ENCODE peak calls at places on chromosomes 13 and 19, in four cellular contexts. G is HCT116, R is H1, X is K562. W is an unnamed sample.

GRCh38 chr19:34217952-34218817 is 36.2 kb upstream of the GARRE1 start:
- DNase-seq in G (no peak), R (no peak), X (peak), W (no peak)

GRCh38 chr13:82822935-82823334 is 1059.3 kb downstream of the SLITRK1 start:
- DNase-seq in G (no peak), R (no peak), X (no peak), W (no peak)

GRCh38 chr19:1956868-1957492 is 16.0 kb downstream of the CSNK1G2 start:
- DNase-seq in G (no peak), R (no peak), X (no peak), W (no peak)

GRCh38 chr13:112934075-112934474 is 34.9 kb upstream of the MCF2L start:
- DNase-seq in G (no peak), R (no peak), X (no peak), W (no peak)

GRCh38 chr13:63010072-63010658 is 1594.5 kb upstream of the PCDH20 start:
- DNase-seq in G (no peak), R (no peak), X (no peak), W (no peak)

GRCh38 chr19:38317104-38317612 is 1.4 kb upstream of the YIF1B start:
- DNase-seq in G (no peak), R (no peak), X (peak), W (no peak)

GRCh38 chr13:32902898-32903297 is 113.3 kb upstream of the KL start:
- DNase-seq in G (no peak), R (no peak), X (no peak), W (peak)

GRCh38 chr19:19530423-19530804 is 1.7 kb downstream of the YJEFN3 start:
- DNase-seq in G (no peak), R (no peak), X (no peak), W (no peak)

GRCh38 chr13:20492641-20493040 is 33.0 kb downstream of the CRYL1 start:
- DNase-seq in G (peak), R (no peak), X (peak), W (peak)

GRCh38 chr19:36152061-36152885 is at the start of gene COX7A1:
- DNase-seq in G (no peak), R (no peak), X (no peak), W (no peak)

GRCh38 chr19:18023596-18024212 is 15.7 kb downstream of the ARRDC2 start:
- DNase-seq in G (no peak), R (no peak), X (no peak), W (no peak)

GRCh38 chr13:33611016-33611805 is 206.7 kb upstream of the RFC3 start:
- DNase-seq in G (no peak), R (no peak), X (no peak), W (no peak)

GRCh38 chr19:17424743-17425365 is 5.0 kb downstream of the MVB12A start:
- DNase-seq in G (no peak), R (no peak), X (peak), W (no peak)

DNA sequence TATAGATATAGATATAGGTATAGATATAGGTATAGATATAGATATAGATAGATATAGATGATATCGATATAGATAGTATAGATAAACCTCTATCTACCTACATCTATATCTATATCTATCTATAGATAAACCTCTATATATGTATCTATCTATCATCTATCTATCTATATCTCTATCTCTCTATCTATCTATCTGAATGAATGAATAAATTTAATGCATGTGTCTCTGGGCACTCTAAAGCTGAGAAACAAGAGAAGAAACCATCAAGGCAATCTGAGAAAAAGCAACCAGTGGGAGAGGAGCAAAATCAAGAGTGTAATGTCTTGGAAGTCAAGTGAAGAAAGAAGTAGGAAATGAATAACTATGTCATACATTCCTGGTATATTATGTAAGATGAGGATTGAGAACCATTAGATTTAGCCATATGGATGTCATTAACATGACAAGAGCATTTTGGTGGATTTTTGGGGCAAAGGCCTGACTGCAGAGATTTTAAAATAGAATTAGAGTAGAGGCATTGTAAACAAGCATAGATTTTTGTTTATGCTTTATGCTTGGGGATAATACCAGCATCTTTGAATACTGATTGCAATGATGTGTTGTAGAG is 1262.7 kb upstream of the MIR17HG start:
- DNase-seq in G (no peak), R (no peak), X (no peak), W (no peak)
- TF ChIP-seq JUND in G (no peak), R (no peak), X (no peak), W (no peak)

DNA sequence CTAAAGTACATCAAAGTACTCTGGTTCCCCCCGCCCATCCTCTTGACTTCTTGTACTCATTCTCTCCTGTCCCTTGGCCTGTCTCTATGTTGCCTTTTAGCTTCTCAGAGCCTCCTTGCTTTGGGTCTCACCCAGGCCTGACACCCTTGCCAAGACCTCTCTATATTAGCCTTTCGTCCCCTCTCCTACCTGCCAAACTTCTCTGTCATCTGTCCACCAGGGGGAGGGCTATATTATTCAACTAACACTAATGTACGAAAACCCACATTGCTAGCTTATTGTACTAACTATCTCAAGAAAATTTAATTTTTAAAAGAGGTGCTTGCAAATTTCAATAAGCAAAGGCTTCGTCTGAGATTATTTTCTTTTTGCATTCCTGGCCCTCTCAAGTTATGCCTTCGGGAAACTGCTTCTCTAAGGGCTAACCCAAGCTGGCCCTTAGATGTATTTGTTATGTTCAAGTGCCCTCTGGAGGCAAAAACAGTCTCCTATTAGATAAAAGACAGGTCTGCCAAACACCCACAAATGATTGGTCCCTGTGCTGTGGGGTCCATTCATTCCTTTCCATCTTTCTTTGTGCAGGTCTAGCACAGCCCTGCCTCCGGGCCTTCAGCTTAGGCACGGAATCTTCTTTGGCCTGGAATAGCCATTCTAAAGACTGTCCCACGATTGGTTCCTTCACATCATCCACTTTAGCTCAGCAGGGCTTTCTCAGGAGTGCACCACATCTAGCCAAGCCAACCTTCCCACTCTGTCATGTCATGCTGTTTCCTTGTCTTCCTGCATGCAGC is 6.4 kb upstream of the MRPS31 start:
- DNase-seq in G (peak), R (no peak), X (peak), W (peak)
- TF ChIP-seq JUND in G (no peak), R (no peak), X (no peak), W (no peak)

GRCh38 chr13:46559272-46559805 is 6.4 kb downstream of the LRCH1 start:
- DNase-seq in G (no peak), R (no peak), X (no peak), W (no peak)
- TF ChIP-seq JUND in G (no peak), R (no peak), X (no peak), W (no peak)

DNA sequence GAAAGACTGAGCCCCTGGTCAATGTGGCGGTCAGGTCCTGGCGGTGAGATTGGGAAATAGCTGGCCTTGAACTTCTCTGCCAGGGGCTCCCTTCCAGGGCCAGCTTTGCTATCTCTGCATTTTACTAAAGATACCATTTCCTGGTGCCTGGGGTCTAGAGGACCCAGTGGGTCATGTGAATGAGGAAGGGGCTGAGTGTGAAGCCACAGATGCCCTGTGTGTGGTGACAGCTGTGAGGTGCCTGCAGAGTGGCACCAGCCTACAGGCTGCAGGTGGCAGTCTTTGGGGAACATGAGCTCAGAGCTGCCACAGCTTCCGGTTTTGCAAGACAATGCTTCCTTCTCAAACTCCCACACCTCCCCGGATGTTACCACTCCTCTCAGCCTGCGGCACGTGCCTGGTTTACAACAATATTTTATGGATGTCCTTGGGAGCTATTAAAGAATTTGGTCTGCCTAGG is 5.2 kb upstream of the MLNR start:
- DNase-seq in G (peak), R (no peak), X (no peak), W (peak)
- TF ChIP-seq JUND in G (no peak), R (no peak), X (no peak), W (no peak)

W was measured in T47D.